ENCODE peak calls at places on chromosomes 11 and 22, in nine cellular contexts. S is CD4-positive, CD25-positive, alpha-beta regulatory T cell; I is mammary epithelial cell; K is adrenal gland; V is hepatocyte; J is IMR-90; B is naive thymus-derived CD4-positive, alpha-beta T cell; W is endodermal cell; Y is breast epithelium. R is an unnamed sample. For H3K4me1 and H3K36me3, the result is how much of the 10 kb centered on the place peaks cover.

GRCh38 chr22:50157976-50158375 is 12.6 kb upstream of the PANX2 start:
- DNase-seq in I (peak), Y (peak), W (peak), S (no peak), J (no peak), B (no peak), K (no peak), V (no peak), R (no peak)

GRCh38 chr22:17777005-17777716 is 2.9 kb upstream of the BID start:
- DNase-seq in W (no peak), J (no peak), K (peak), S (peak), V (no peak), I (no peak), B (peak), Y (no peak), R (no peak)

GRCh38 chr11:62005231-62005661 is 37.8 kb upstream of the FTH1 start:
- DNase-seq in J (no peak), K (no peak), S (no peak), Y (no peak), W (no peak), V (no peak), B (no peak), I (no peak), R (peak)

GRCh38 chr11:8717876-8718753 is 35.5 kb downstream of the RPL27A start:
- DNase-seq in B (no peak), W (peak), Y (peak), S (no peak), V (peak), I (peak), K (peak), J (peak), R (peak)

GRCh38 chr11:112999518-112999917 is 38.3 kb downstream of the NCAM1 start:
- DNase-seq in W (no peak), K (no peak), B (no peak), I (peak), V (no peak), J (no peak), S (no peak), Y (no peak), R (no peak)

GRCh38 chr22:20625270-20625669 is 117.9 kb downstream of the MED15 start:
- DNase-seq in V (no peak), Y (no peak), B (no peak), I (no peak), S (no peak), W (no peak), K (no peak), J (no peak), R (no peak)

GRCh38 chr11:63670077-63670737 is 969 bp downstream of the ATL3 start:
- DNase-seq in Y (no peak), V (no peak), K (no peak), J (peak), W (no peak), I (peak), S (no peak), B (no peak), R (peak)

GRCh38 chr11:117045956-117046355 is 52.3 kb downstream of the SIK3 start:
- DNase-seq in Y (no peak), J (no peak), K (no peak), S (no peak), I (peak), W (no peak), B (no peak), V (no peak), R (peak)

GRCh38 chr11:95149659-95150294 is 60.1 kb downstream of the ENDOD1 start:
- DNase-seq in K (no peak), I (peak), B (no peak), S (no peak), W (peak), J (no peak), V (peak), Y (peak), R (peak)

GRCh38 chr11:18204771-18205170 is 31.8 kb downstream of the SAA4 start:
- DNase-seq in J (no peak), B (no peak), K (no peak), Y (no peak), I (no peak), S (no peak), W (no peak), V (no peak), R (no peak)
- H3K4me1 ChIP-seq in J (under half), B (under half), K (under half), Y (under half), I (under half), S (under half), W (under half), V (under half), R (under half)

GRCh38 chr11:46414466-46414796 is 22.9 kb upstream of the CHRM4 start:
- DNase-seq in W (no peak), J (no peak), B (peak), K (no peak), Y (no peak), S (no peak), V (no peak), I (no peak), R (no peak)

GRCh38 chr11:46414899-46415298 is 23.3 kb upstream of the CHRM4 start:
- DNase-seq in S (no peak), Y (no peak), W (no peak), I (no peak), J (no peak), K (no peak), B (no peak), V (no peak), R (no peak)

GRCh38 chr11:46417711-46418110 is 26.1 kb upstream of the CHRM4 start:
- DNase-seq in K (no peak), J (no peak), W (no peak), V (no peak), Y (no peak), I (no peak), B (no peak), S (no peak), R (no peak)

GRCh38 chr11:46418751-46419150 is 27.2 kb upstream of the CHRM4 start:
- DNase-seq in W (no peak), B (no peak), Y (no peak), S (no peak), V (no peak), I (no peak), K (no peak), J (no peak), R (no peak)

DNA sequence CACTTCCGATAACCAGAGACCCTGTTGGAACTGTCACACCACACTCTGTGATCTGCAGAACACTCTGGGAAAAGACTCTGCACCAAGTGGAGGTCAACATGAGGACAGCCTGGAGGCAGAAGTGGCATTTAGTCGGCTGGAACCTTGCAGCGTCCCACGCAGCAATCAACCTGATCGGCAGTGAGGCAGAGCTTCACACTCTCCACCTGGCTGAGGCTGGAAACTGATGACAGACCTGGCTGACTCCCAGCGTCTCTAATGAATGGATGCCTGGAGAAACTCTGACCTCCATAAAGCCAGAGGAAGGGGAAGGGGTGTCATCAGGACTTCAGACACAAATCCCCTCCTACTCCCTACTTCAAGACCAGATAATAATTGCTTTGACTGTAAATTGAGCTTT is 25.1 kb upstream of the CHRM4 start:
- DNase-seq in B (no peak), W (no peak), V (no peak), I (no peak), K (no peak), J (no peak), Y (no peak), S (no peak), R (no peak)
- H3K36me3 ChIP-seq in B (under half), W (half or more), V (under half), I (under half), K (under half), J (under half), Y (under half), S (half or more), R (half or more)

GRCh38 chr11:82733444-82734119 is at the start of gene FAM181B:
- DNase-seq in B (peak), J (no peak), I (peak), S (no peak), Y (peak), V (peak), W (peak), K (peak), R (peak)
- H3K4me3 ChIP-seq in B (peak), J (peak), I (peak), S (no peak), Y (peak), V (peak), W (peak), K (no peak), R (peak)

GRCh38 chr22:36452473-36453265 is 28.8 kb downstream of the TXN2 start:
- DNase-seq in J (no peak), I (no peak), B (no peak), Y (no peak), V (peak), S (no peak), K (no peak), W (no peak), R (no peak)
- H3K4me1 ChIP-seq in J (under half), I (under half), B (under half), Y (under half), V (under half), S (half or more), K (under half), W (under half), R (under half)

GRCh38 chr11:65187971-65188461 is 6.3 kb downstream of the CAPN1 start:
- DNase-seq in V (no peak), J (no peak), K (no peak), B (no peak), I (no peak), Y (no peak), W (peak), S (no peak), R (no peak)
- H3K36me3 ChIP-seq in V (under half), J (half or more), K (half or more), B (under half), I (under half), Y (under half), W (half or more), S (half or more), R (half or more)

GRCh38 chr11:36119300-36119699 is 169.9 kb downstream of the COMMD9 start:
- DNase-seq in J (no peak), Y (no peak), S (no peak), I (no peak), V (no peak), B (no peak), W (no peak), K (no peak), R (no peak)
- H3K4me3 ChIP-seq in J (no peak), Y (no peak), S (no peak), I (no peak), V (no peak), B (no peak), W (no peak), K (no peak), R (no peak)

GRCh38 chr11:120637131-120637530 is 125.6 kb downstream of the GRIK4 start:
- DNase-seq in W (no peak), I (no peak), K (no peak), Y (peak), J (no peak), V (no peak), S (no peak), B (no peak), R (no peak)
- H3K4me1 ChIP-seq in W (under half), I (under half), K (under half), Y (under half), J (under half), V (under half), S (under half), B (under half), R (under half)

DNA sequence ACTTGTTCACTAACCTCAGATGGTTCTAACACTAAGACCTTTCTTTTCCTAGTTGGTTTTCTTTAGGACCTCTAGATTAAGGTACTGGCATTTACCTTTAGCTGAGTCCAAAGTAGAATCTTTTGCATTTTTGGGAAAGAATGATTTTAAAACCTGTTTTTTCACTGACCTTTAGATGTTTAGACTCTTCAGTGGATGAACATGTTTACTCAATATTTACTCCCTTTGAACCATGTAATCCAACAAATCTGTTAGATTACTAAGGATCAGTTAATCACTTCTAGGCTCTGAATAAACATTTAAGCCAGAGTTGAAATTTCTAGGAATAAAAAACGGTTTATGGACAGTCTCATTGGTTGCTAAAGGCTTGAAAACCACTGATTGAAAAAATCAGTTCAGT is 6.2 kb downstream of the TMEM135 start:
- DNase-seq in K (no peak), B (no peak), V (no peak), Y (no peak), I (no peak), W (no peak), J (no peak), S (no peak), R (no peak)
- H3K36me3 ChIP-seq in K (under half), B (under half), V (under half), Y (under half), I (under half), W (half or more), J (under half), S (under half), R (under half)

DNA sequence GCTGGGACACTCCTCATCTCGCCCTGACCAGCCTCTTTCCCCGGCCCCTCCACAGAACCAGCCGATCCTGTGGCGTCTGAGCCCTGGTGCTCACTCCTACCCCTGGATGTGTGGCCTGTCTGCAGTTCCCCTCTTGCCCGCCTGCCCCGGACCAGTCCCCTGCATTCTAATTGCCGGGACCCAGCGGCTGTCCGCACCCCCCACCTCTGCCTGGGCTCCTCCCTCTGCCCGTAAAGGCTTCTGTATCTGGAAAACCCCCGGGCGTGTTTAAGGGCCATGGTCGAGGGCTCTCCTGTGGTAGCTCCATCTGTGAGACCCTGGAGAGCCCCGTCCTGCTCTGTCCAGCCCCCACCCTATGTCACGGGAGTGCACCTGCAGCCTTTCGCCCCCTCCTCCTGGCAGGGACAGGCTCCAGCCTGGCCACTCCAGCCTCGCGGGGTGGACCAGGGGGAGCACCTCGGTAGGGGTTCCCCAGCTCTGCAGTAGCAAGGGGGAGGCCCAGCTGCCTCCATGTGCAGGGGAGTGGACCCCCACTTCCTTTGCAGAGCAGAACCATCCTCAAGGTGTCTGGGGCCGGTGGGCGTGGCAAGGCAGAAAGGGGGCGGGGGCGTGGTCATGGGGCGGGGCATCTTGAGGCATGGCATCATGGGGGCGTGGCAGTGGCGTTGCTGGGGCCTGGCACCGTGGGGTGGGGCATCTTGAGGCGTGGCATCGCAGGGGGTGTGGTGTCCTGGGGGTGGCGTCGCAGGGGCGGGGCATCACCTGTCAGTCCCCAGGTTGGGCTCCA is 430.4 kb downstream of the TBC1D22A start:
- DNase-seq in B (no peak), J (no peak), Y (no peak), S (no peak), I (no peak), W (peak), K (no peak), V (no peak), R (no peak)
- H3K4me3 ChIP-seq in B (no peak), J (no peak), Y (no peak), S (no peak), I (no peak), W (no peak), K (no peak), V (no peak), R (no peak)